ENCODE peak calls at places on chromosome 14, in five cellular contexts. O is HS-27A, V is DMS53, W is neural progenitor cell, B is activated T-cell treated with anti-CD3 and anti-CD28 coated beads for 1 hour. X is an unnamed sample.

GRCh38 chr14:49550284-49551184 is 35.6 kb downstream of the RPS29 start:
- DNase-seq in O (no peak), V (peak), W (peak), B (no peak), X (no peak)

GRCh38 chr14:105080161-105080560 is 14.9 kb upstream of the GPR132 start:
- DNase-seq in O (no peak), V (no peak), W (no peak), B (no peak), X (no peak)

GRCh38 chr14:77691259-77691658 is 16.6 kb downstream of the ALKBH1 start:
- DNase-seq in O (no peak), V (no peak), W (no peak), B (no peak), X (no peak)

GRCh38 chr14:67187210-67187609 is 2.0 kb upstream of the GARIN2 start:
- DNase-seq in O (peak), V (peak), W (no peak), B (no peak), X (no peak)

GRCh38 chr14:97844042-97844441 is 1046.9 kb downstream of the VRK1 start:
- DNase-seq in O (no peak), V (no peak), W (no peak), B (no peak), X (no peak)

GRCh38 chr14:35416108-35416750 is 11.7 kb upstream of the NFKBIA start:
- DNase-seq in O (no peak), V (no peak), W (no peak), B (peak), X (no peak)

GRCh38 chr14:40417777-40418401 is 985.7 kb upstream of the FBXO33 start:
- DNase-seq in O (no peak), V (peak), W (peak), B (no peak), X (peak)

GRCh38 chr14:21215879-21216251 is 53.4 kb downstream of the HNRNPC start:
- DNase-seq in O (no peak), V (no peak), W (no peak), B (no peak), X (no peak)

GRCh38 chr14:104542871-104543830 is 36.4 kb upstream of the C14orf180 start:
- DNase-seq in O (no peak), V (no peak), W (no peak), B (no peak), X (no peak)

GRCh38 chr14:89504602-89505320 is 87.7 kb upstream of the FOXN3 start:
- DNase-seq in O (peak), V (no peak), W (no peak), B (no peak), X (no peak)

GRCh38 chr14:55572578-55572977 is 7.4 kb upstream of the KTN1 start:
- DNase-seq in O (no peak), V (peak), W (no peak), B (no peak), X (no peak)

GRCh38 chr14:72632727-72633126 is 261.2 kb downstream of the DPF3 start:
- DNase-seq in O (no peak), V (no peak), W (no peak), B (no peak), X (no peak)

GRCh38 chr14:20434701-20435453 is 1.1 kb downstream of the KLHL33 start:
- DNase-seq in O (no peak), V (no peak), W (no peak), B (no peak), X (no peak)

GRCh38 chr14:77076118-77076631 is 21.9 kb upstream of the CIPC start:
- DNase-seq in O (no peak), V (no peak), W (peak), B (no peak), X (peak)

GRCh38 chr14:67940894-67941455 is 121.4 kb downstream of the RAD51B start:
- DNase-seq in O (peak), V (peak), W (peak), B (no peak), X (peak)

GRCh38 chr14:65456247-65456646 is 43.7 kb downstream of the FUT8 start:
- DNase-seq in O (no peak), V (no peak), W (no peak), B (no peak), X (no peak)

GRCh38 chr14:81801921-81802320 is 268.3 kb upstream of the SEL1L start:
- DNase-seq in O (no peak), V (no peak), W (no peak), B (no peak), X (no peak)

GRCh38 chr14:61556455-61556854 is 138.9 kb upstream of the HIF1A start:
- DNase-seq in O (no peak), V (no peak), W (no peak), B (no peak), X (no peak)

GRCh38 chr14:75182820-75183219 is 6.4 kb upstream of the TMED10 start:
- DNase-seq in O (no peak), V (no peak), W (no peak), B (no peak), X (no peak)

GRCh38 chr14:94682061-94682516 is 69.9 kb downstream of the SERPINA3 start:
- DNase-seq in O (no peak), V (no peak), W (peak), B (no peak), X (no peak)

GRCh38 chr14:63508033-63508432 is 35.1 kb downstream of the PPP2R5E start:
- DNase-seq in O (no peak), V (peak), W (no peak), B (no peak), X (no peak)

GRCh38 chr14:66508846-66509621 is 1.1 kb downstream of the GPHN start:
- DNase-seq in O (no peak), V (peak), W (peak), B (peak), X (peak)

GRCh38 chr14:33987565-33988080 is 36.7 kb upstream of the EGLN3 start:
- DNase-seq in O (no peak), V (peak), W (no peak), B (no peak), X (no peak)

GRCh38 chr14:24051789-24052655 is at the start of gene CARMIL3:
- DNase-seq in O (peak), V (peak), W (peak), B (peak), X (peak)

GRCh38 chr14:25411933-25412757 is 362.2 kb upstream of the STXBP6 start:
- DNase-seq in O (no peak), V (peak), W (peak), B (no peak), X (peak)

GRCh38 chr14:60506462-60506984 is 2.4 kb upstream of the SIX6 start:
- DNase-seq in O (no peak), V (no peak), W (peak), B (no peak), X (peak)

GRCh38 chr14:64724578-64724930 is 20.3 kb downstream of the PLEKHG3 start:
- DNase-seq in O (no peak), V (no peak), W (no peak), B (no peak), X (no peak)